ENCODE peak calls at places on chromosome 14, in five cellular contexts. Q is stimulated activated CD4-positive, alpha-beta T cell treated with anti-CD3 and anti-CD28 coated beads, TNF-alpha, amount 100 ng/mL, for 48 hours; U is mucosa of gallbladder; K is A549; B is foreskin fibroblast. Y is an unnamed sample.

GRCh38 chr14:55328317-55328716 is 57.1 kb downstream of the FBXO34 start:
- DNase-seq in K (no peak), Q (no peak), B (peak), U (no peak), Y (no peak)

GRCh38 chr14:37600880-37601741 is 5.7 kb downstream of the TTC6 start:
- DNase-seq in Q (no peak), B (no peak), K (no peak), U (no peak), Y (no peak)

GRCh38 chr14:65045691-65046090 is 56.6 kb downstream of the MAX start:
- DNase-seq in B (no peak), K (no peak), U (no peak), Q (no peak), Y (no peak)

GRCh38 chr14:61524211-61524806 is 171.0 kb upstream of the HIF1A start:
- DNase-seq in Q (no peak), K (no peak), U (peak), B (peak), Y (no peak)

GRCh38 chr14:104999361-104999760 is 13.8 kb downstream of the CLBA1 start:
- DNase-seq in Q (no peak), U (no peak), B (no peak), K (no peak), Y (no peak)

GRCh38 chr14:70013269-70013873 is 134.2 kb downstream of the SMOC1 start:
- DNase-seq in K (peak), Q (peak), U (peak), B (no peak), Y (peak)

GRCh38 chr14:48672506-48672905 is 913.7 kb downstream of the RPS29 start:
- DNase-seq in Q (no peak), U (no peak), B (no peak), K (no peak), Y (no peak)

GRCh38 chr14:98756749-98757148 is 515.2 kb downstream of the BCL11B start:
- DNase-seq in Q (no peak), K (no peak), U (no peak), B (no peak), Y (no peak)

GRCh38 chr14:100573009-100573756 is 14.0 kb downstream of the BEGAIN start:
- DNase-seq in K (no peak), U (no peak), Q (no peak), B (no peak), Y (no peak)

GRCh38 chr14:106308839-106309389 is 782.5 kb downstream of the TMEM121 start:
- DNase-seq in Q (peak), K (no peak), B (no peak), U (peak), Y (peak)

GRCh38 chr14:103686831-103687485 is 28.3 kb downstream of the XRCC3 start:
- DNase-seq in Q (no peak), K (no peak), B (no peak), U (no peak), Y (no peak)

GRCh38 chr14:102616318-102616717 is 23.9 kb downstream of the RCOR1 start:
- DNase-seq in U (no peak), K (no peak), Q (no peak), B (no peak), Y (no peak)

GRCh38 chr14:100313045-100313400 is 6.8 kb upstream of the SLC25A29 start:
- DNase-seq in Q (no peak), U (no peak), B (no peak), K (no peak), Y (no peak)

GRCh38 chr14:61444215-61444768 is 122.9 kb downstream of the PRKCH start:
- DNase-seq in Q (peak), K (no peak), B (no peak), U (no peak), Y (peak)

GRCh38 chr14:26841920-26842741 is 244.3 kb upstream of the NOVA1 start:
- DNase-seq in Q (no peak), K (peak), U (peak), B (peak), Y (no peak)

GRCh38 chr14:101358320-101358569 is 203.1 kb upstream of the DIO3 start:
- DNase-seq in B (no peak), U (no peak), K (no peak), Q (no peak), Y (no peak)

Y was measured in stimulated activated effector memory CD8-positive, alpha-beta T cell treated with anti-CD3 and anti-CD28 coated beads, Interleukin-12 subunit alpha, Interleukin-12 subunit beta, amount 100 ng/mL, for 72 hours.